ENCODE peak calls at places on chromosome 7, in five cellular contexts. H, B, O, W and P are unnamed samples.

GRCh38 chr7:103752995-103753394 is 236.5 kb downstream of the RELN start:
- DNase-seq in H (peak; percentile 25), B (no peak), O (no peak), W (no peak), P (no peak)

GRCh38 chr7:2521341-2521745 is 1.8 kb downstream of the LFNG start:
- DNase-seq in H (no peak), B (no peak), O (no peak), W (no peak), P (no peak)

GRCh38 chr7:55094122-55094690 is 75.4 kb downstream of the EGFR start:
- DNase-seq in H (no peak), B (no peak), O (no peak), W (no peak), P (no peak)

GRCh38 chr7:37186753-37187152 is 261.9 kb downstream of the ELMO1 start:
- DNase-seq in H (no peak), B (no peak), O (no peak), W (no peak), P (no peak)

GRCh38 chr7:134696261-134696660 is 49.6 kb downstream of the BPGM start:
- DNase-seq in H (no peak), B (no peak), O (no peak), W (no peak), P (no peak)

GRCh38 chr7:74351836-74352235 is 62.6 kb downstream of the CLIP2 start:
- DNase-seq in H (no peak), B (no peak), O (no peak), W (no peak), P (no peak)

GRCh38 chr7:4725014-4725951 is 43.2 kb downstream of the FOXK1 start:
- DNase-seq in H (peak; percentile 93), B (peak; percentile 73), O (peak; percentile 76), W (peak; percentile 71), P (no peak)

GRCh38 chr7:122886357-122887081 is at the start of gene CADPS2:
- DNase-seq in H (peak; percentile 77), B (peak; percentile 86), O (peak; percentile 50), W (peak; percentile 16), P (no peak)

GRCh38 chr7:7114575-7115291 is 67.6 kb upstream of the C1GALT1 start:
- DNase-seq in H (no peak), B (no peak), O (no peak), W (no peak), P (no peak)

GRCh38 chr7:129376076-129376777 is 58.0 kb upstream of the STRIP2 start:
- DNase-seq in H (peak; percentile 38), B (peak; percentile 52), O (no peak), W (no peak), P (no peak)

GRCh38 chr7:123096434-123096833 is 100.9 kb upstream of the TAS2R16 start:
- DNase-seq in H (no peak), B (no peak), O (no peak), W (no peak), P (no peak)

DNA sequence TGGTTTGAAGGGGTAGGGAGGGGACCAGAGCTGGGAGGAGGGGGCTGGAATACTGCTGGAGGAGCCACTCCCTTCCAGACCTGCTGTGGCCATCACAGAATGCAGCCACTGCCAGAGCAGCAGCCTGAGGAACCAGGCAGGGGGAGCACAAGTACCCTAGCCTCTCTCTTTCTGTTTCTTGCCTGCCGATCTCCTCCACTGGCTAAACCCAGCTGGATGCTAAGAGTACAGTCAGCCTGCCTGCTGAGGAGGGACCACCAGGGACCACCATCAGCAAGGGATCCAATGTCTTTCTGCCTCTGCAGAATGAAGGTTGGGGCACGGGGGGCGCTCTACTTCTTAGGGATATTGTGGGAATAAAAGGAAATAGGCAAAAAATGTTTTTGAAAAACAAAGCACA is 4.7 kb downstream of the BLVRA start:
- DNase-seq in H (no peak), B (no peak), O (no peak), W (no peak), P (no peak)
- TF ChIP-seq CTCF in H (no peak), B (peak; percentile 19), O (no peak), W (no peak), P (no peak)

GRCh38 chr7:47581821-47582747 is at the start of gene TNS3:
- DNase-seq in H (no peak), B (peak; percentile 84), O (no peak), W (no peak), P (no peak)
- H3K4me3 ChIP-seq in H (peak within 1 kb of the TSS; percentile 60), B (peak within 1 kb of the TSS; percentile 78), O (peak within 1 kb of the TSS; percentile 70), W (peak within 1 kb of the TSS; percentile 82), P (peak within 1 kb of the TSS; percentile 87)

DNA sequence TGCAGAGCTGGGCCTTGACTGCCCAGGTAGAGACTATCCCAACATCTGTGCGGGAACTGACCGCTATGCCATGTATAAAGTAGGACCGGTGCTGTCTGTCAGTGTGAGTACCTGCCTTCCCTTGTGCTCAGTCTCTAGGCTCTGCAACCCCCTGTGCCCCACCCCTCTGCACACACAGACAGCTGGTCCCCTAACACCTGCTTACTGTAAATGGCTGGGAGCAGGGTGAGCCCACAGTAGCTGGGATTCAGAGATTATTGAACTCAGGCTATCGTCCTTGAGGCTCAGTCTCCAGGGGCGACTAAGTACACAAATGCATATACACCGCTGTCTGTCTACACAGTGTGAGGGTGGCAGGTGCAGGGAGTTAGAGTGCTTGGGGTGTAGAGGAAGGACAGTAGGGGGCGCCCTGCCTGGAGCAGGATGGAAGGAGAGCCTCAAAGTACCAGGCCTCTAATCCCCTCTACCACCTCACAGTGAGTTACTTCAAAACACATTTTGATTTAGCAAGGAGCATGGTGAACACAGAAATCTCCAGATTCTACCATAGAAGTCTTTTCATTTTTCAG is 12.9 kb downstream of the UPP1 start:
- DNase-seq in H (no peak), B (no peak), O (no peak), W (no peak), P (no peak)
- TF ChIP-seq CTCF in H (peak; percentile 37), B (peak; percentile 48), O (no peak), W (peak; percentile 32), P (peak; percentile 44)

GRCh38 chr7:16646427-16647081 is 573 bp downstream of the BZW2 start:
- DNase-seq in H (no peak), B (peak; percentile 25), O (no peak), W (no peak), P (no peak)

GRCh38 chr7:16649196-16649595 is 3.2 kb downstream of the BZW2 start:
- DNase-seq in H (peak; percentile 35), B (no peak), O (no peak), W (no peak), P (no peak)

GRCh38 chr7:16648551-16648950 is 2.6 kb downstream of the BZW2 start:
- DNase-seq in H (no peak), B (no peak), O (no peak), W (no peak), P (no peak)

GRCh38 chr7:16645593-16646426 is at the start of the genes ANKMY2 and BZW2:
- DNase-seq in H (peak; percentile 94), B (peak; percentile 99), O (peak; percentile 93), W (peak; percentile 87), P (peak; percentile 86)

DNA sequence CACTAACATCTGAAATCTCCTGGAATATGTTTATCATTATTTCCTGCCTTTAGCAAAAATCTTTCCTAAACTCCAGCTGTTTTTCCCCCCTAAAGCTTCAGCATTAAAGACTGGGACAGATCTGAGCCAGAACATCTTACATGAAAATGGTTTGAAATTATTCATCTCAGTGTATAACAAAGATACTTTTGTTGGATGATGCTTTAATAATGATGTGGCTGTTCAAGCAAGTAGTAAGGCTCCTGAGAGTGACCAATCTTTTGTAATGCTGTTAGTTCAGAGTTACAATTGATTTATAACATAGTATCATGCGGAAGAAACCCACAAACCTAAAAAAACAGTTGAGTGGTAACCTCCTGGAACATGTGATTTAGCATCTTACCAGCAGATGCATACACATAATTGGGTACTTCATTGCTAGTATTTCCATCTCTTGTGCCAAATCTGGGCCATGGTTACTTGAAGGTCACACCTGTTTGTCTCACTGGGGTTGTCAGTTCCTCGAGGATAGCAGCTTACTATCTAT is 1.5 kb downstream of the BZW2 start:
- DNase-seq in H (peak; percentile 64), B (no peak), O (no peak), W (no peak), P (no peak)
- H3K4me3 ChIP-seq in H (peak overlapping the region; percentile 90), B (peak overlapping the region; percentile 100), O (peak overlapping the region; percentile 97), W (peak overlapping the region; percentile 72), P (peak overlapping the region; percentile 91)

GRCh38 chr7:97844036-97844435 is 28.2 kb downstream of the ASNS start:
- DNase-seq in H (peak; percentile 24), B (peak; percentile 35), O (no peak), W (no peak), P (no peak)
- TF ChIP-seq CTCF in H (peak; percentile 26), B (peak; percentile 43), O (no peak), W (peak; percentile 35), P (no peak)

DNA sequence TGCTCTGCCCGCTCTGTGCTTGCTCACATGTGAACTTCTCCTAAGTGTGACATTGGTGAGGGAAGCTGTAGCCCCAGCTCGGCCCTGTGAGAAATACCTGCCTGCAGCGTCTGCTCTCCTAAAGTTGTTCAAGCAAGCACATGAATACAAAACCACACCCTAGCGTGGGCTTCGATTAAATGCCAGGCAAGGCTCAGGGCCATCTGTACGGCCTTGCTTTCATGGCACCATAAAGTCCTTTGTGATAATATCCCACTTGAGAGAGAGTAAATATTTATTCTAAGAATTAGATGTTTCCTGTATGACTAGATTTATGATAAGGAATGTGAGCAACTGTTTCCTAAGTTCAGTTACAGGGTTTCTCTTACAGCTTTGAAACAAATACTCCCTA is 262.8 kb upstream of the KLF14 start:
- DNase-seq in H (peak; percentile 32), B (no peak), O (no peak), W (no peak), P (no peak)
- H3K4me3 ChIP-seq in H (no peak overlapping the region), B (no peak overlapping the region), O (peak overlapping the region; percentile 13), W (no peak overlapping the region), P (no peak overlapping the region)

DNA sequence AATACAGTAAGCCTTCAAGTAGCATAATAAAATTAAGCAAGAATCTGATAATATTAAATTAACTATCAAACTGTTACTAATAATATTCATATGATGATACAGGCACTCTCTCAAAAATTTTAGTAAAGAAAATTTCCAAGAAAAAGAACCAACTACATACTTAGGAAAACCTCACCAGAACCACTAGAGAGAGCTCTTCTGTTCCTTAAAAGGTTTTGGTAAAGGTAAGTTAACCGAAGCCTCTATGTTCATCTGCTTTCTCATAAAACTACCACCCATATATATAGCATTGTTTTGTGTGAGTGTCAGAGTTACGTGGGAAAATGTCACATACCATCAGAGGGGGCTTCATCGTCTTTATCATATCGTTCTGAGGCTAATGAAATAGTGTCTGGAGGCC is 20.7 kb downstream of the SKAP2 start:
- DNase-seq in H (peak; percentile 49), B (no peak), O (no peak), W (no peak), P (no peak)
- TF ChIP-seq CTCF in H (peak; percentile 29), B (peak; percentile 34), O (no peak), W (peak; percentile 4), P (no peak)